ENCODE peak calls at places on chromosomes 3 and 15, in five cellular contexts. Q is CD4-positive, alpha-beta T cell; U is gastrocnemius medialis; S is hepatocyte; P is progenitor cell of endocrine pancreas. Z is an unnamed sample.

GRCh38 chr3:1087066-1087555 is 5.7 kb upstream of the CNTN6 start:
- DNase-seq in Q (no peak), U (no peak), S (peak), P (no peak), Z (no peak)

GRCh38 chr3:44400771-44401170 is 62.2 kb downstream of the TCAIM start:
- DNase-seq in Q (no peak), U (no peak), S (no peak), P (no peak), Z (no peak)

GRCh38 chr3:103609472-103609871 is 1174.7 kb downstream of the ZPLD1 start:
- DNase-seq in Q (no peak), U (no peak), S (no peak), P (no peak), Z (no peak)

GRCh38 chr15:58165661-58166060 is 27.5 kb downstream of the AQP9 start:
- DNase-seq in Q (no peak), U (no peak), S (peak), P (no peak), Z (no peak)

GRCh38 chr15:56250626-56251025 is 6.9 kb upstream of the RFX7 start:
- DNase-seq in Q (no peak), U (no peak), S (no peak), P (no peak), Z (no peak)

GRCh38 chr3:177385831-177386301 is 188.6 kb upstream of the TBL1XR1 start:
- DNase-seq in Q (no peak), U (peak), S (no peak), P (no peak), Z (no peak)

GRCh38 chr3:172040078-172040975 is 949 bp downstream of the FNDC3B start:
- DNase-seq in Q (peak), U (peak), S (peak), P (peak), Z (peak)

GRCh38 chr3:31567036-31567435 is 34.3 kb downstream of the STT3B start:
- DNase-seq in Q (no peak), U (no peak), S (peak), P (no peak), Z (no peak)

GRCh38 chr3:16546186-16547004 is 32.9 kb upstream of the RFTN1 start:
- DNase-seq in Q (no peak), U (no peak), S (no peak), P (no peak), Z (no peak)

GRCh38 chr15:74402873-74403589 is 30.7 kb downstream of the SEMA7A start:
- DNase-seq in Q (peak), U (no peak), S (no peak), P (no peak), Z (no peak)

GRCh38 chr3:126111126-126111551 is 27.2 kb upstream of the SLC41A3 start:
- DNase-seq in Q (no peak), U (peak), S (peak), P (peak), Z (no peak)

GRCh38 chr3:159669024-159669476 is 319.6 kb upstream of the IL12A start:
- DNase-seq in Q (no peak), U (no peak), S (peak), P (no peak), Z (no peak)

GRCh38 chr3:63034106-63034505 is 158.9 kb upstream of the CADPS start:
- DNase-seq in Q (no peak), U (no peak), S (no peak), P (no peak), Z (no peak)

GRCh38 chr15:70014860-70015490 is 82.7 kb downstream of the TLE3 start:
- DNase-seq in Q (no peak), U (no peak), S (no peak), P (no peak), Z (peak)

GRCh38 chr15:73239564-73240208 is 129.1 kb downstream of the HCN4 start:
- DNase-seq in Q (no peak), U (no peak), S (no peak), P (no peak), Z (peak)
- TF ChIP-seq CTCF in Q (no peak), U (no peak), S (peak), P (no peak), Z (peak)

GRCh38 chr15:29935296-29936020 is 113.2 kb upstream of the TJP1 start:
- DNase-seq in Q (no peak), U (no peak), S (no peak), P (no peak), Z (no peak)
- TF ChIP-seq CTCF in Q (no peak), U (no peak), S (peak), P (no peak), Z (peak)

GRCh38 chr3:141184430-141184829 is 47.2 kb upstream of the PXYLP1 start:
- DNase-seq in Q (no peak), U (no peak), S (no peak), P (no peak), Z (no peak)
- TF ChIP-seq CTCF in Q (no peak), U (no peak), S (no peak), P (no peak), Z (no peak)

GRCh38 chr3:69739204-69740102 is at the start of gene MITF:
- DNase-seq in Q (no peak), U (peak), S (peak), P (peak), Z (peak)
- TF ChIP-seq CTCF in Q (no peak), U (no peak), S (no peak), P (no peak), Z (no peak)